ENCODE peak calls at places on chromosomes 3 and 15, in ten cellular contexts. V, G, E, L, D, F, T, X, S and K are unnamed samples.

GRCh38 chr15:76360416-76360815 is 23.8 kb downstream of the ISL2 start:
- DNase-seq in E (no peak), V (no peak), T (no peak), X (no peak), F (no peak), L (no peak), D (no peak), S (no peak), G (no peak), K (no peak)

GRCh38 chr3:45211466-45212094 is 14.5 kb downstream of the TMEM158 start:
- DNase-seq in D (no peak), S (no peak), E (no peak), T (no peak), X (no peak), L (no peak), F (no peak), G (no peak), V (no peak), K (no peak)

GRCh38 chr3:177071496-177072156 is 125.7 kb downstream of the TBL1XR1 start:
- DNase-seq in E (no peak), G (no peak), V (no peak), S (no peak), D (no peak), L (no peak), F (no peak), X (no peak), T (no peak), K (no peak)

GRCh38 chr15:57388199-57388863 is 12.0 kb downstream of the CGNL1 start:
- DNase-seq in X (no peak), T (peak; percentile 15), D (no peak), L (no peak), E (no peak), G (no peak), F (no peak), V (no peak), S (peak; percentile 24), K (no peak)

GRCh38 chr15:89998923-89999675 is 2.0 kb upstream of the ZNF710 start:
- DNase-seq in F (no peak), D (no peak), G (no peak), E (no peak), S (no peak), L (no peak), X (no peak), T (no peak), V (no peak), K (no peak)

GRCh38 chr3:45112939-45113338 is 33.2 kb downstream of the CDCP1 start:
- DNase-seq in D (no peak), F (no peak), V (no peak), S (no peak), X (no peak), G (no peak), E (no peak), L (no peak), T (no peak), K (no peak)

GRCh38 chr3:27216955-27217552 is 152.1 kb downstream of the NEK10 start:
- DNase-seq in X (no peak), V (no peak), S (no peak), E (no peak), F (no peak), G (no peak), T (no peak), D (no peak), L (no peak), K (no peak)

GRCh38 chr3:7249493-7250076 is 388.7 kb downstream of the GRM7 start:
- DNase-seq in F (no peak), D (no peak), X (no peak), T (no peak), L (no peak), V (no peak), S (no peak), G (no peak), E (no peak), K (no peak)

GRCh38 chr15:22887157-22887951 is 48.9 kb downstream of the NIPA2 start:
- DNase-seq in D (no peak), E (peak; percentile 44), T (no peak), X (no peak), V (no peak), S (no peak), G (peak; percentile 48), L (no peak), F (no peak), K (no peak)

GRCh38 chr3:145094355-145094941 is 1066.5 kb downstream of the PLOD2 start:
- DNase-seq in D (no peak), G (peak; percentile 79), S (no peak), T (peak; percentile 43), V (no peak), L (no peak), E (no peak), F (no peak), X (peak; percentile 17), K (peak; percentile 67)

GRCh38 chr3:99570061-99570460 is 68.3 kb upstream of the COL8A1 start:
- DNase-seq in V (no peak), F (no peak), X (no peak), G (no peak), D (no peak), E (no peak), T (no peak), L (no peak), S (no peak), K (no peak)

GRCh38 chr3:181561130-181561529 is 150.6 kb upstream of the SOX2 start:
- DNase-seq in F (no peak), V (no peak), G (no peak), X (no peak), E (no peak), D (no peak), T (no peak), L (no peak), S (no peak), K (no peak)

GRCh38 chr3:194277547-194278091 is 73.5 kb downstream of the CPN2 start:
- DNase-seq in S (peak; percentile 85), X (no peak), T (no peak), L (no peak), D (no peak), F (no peak), V (no peak), E (peak; percentile 76), G (no peak), K (peak; percentile 11)